ENCODE peak calls at places on chromosomes 12 and 14, in eight cellular contexts. F is ascending aorta, T is heart left ventricle, E is uterus, X is astrocyte, Q is RWPE2, M is brain microvascular endothelial cell, I is mammary epithelial cell. A is an unnamed sample.

GRCh38 chr12:54217309-54217661 is 28.5 kb upstream of the SMUG1 start:
- DNase-seq in I (no peak), X (no peak), F (no peak), E (no peak), T (no peak), Q (no peak), M (no peak), A (no peak)

GRCh38 chr14:81273521-81273920 is 52.8 kb upstream of the GTF2A1 start:
- DNase-seq in X (no peak), T (no peak), F (no peak), I (no peak), Q (no peak), E (no peak), M (no peak), A (no peak)

GRCh38 chr14:36690301-36691020 is 28.8 kb downstream of the PAX9 start:
- DNase-seq in F (no peak), M (no peak), X (no peak), E (no peak), Q (no peak), I (peak), T (no peak), A (peak)

GRCh38 chr14:45112886-45113772 is 21.2 kb downstream of the FKBP3 start:
- DNase-seq in T (no peak), F (no peak), X (no peak), M (peak), E (no peak), I (no peak), Q (no peak), A (no peak)

GRCh38 chr12:120259418-120260202 is 5.9 kb downstream of the PXN start:
- DNase-seq in Q (no peak), X (peak), M (no peak), F (no peak), I (no peak), T (peak), E (no peak), A (no peak)

GRCh38 chr14:98498019-98498885 is 773.7 kb downstream of the BCL11B start:
- DNase-seq in F (no peak), X (no peak), E (no peak), I (peak), T (no peak), Q (peak), M (no peak), A (peak)

GRCh38 chr12:3000548-3001275 is 41.5 kb downstream of the TEAD4 start:
- DNase-seq in I (no peak), M (no peak), F (no peak), T (no peak), Q (no peak), X (no peak), E (no peak), A (no peak)

GRCh38 chr14:103246089-103246488 is 87.9 kb upstream of the EIF5 start:
- DNase-seq in M (no peak), X (no peak), T (no peak), Q (no peak), I (no peak), E (no peak), F (no peak), A (no peak)

GRCh38 chr12:89935850-89936249 is 227.2 kb upstream of the ATP2B1 start:
- DNase-seq in M (no peak), T (no peak), F (no peak), I (no peak), E (no peak), X (no peak), Q (no peak), A (no peak)

GRCh38 chr14:90491221-90491867 is 94.5 kb downstream of the CALM1 start:
- DNase-seq in Q (peak), M (peak), F (peak), I (no peak), E (peak), X (peak), T (peak), A (no peak)

GRCh38 chr14:58104808-58105207 is 47.2 kb downstream of the ARMH4 start:
- DNase-seq in F (no peak), X (peak), T (no peak), E (no peak), Q (no peak), I (peak), M (peak), A (peak)

GRCh38 chr12:130989391-130989790 is 35.7 kb downstream of the ADGRD1 start:
- DNase-seq in M (no peak), T (no peak), E (no peak), I (no peak), X (no peak), Q (no peak), F (no peak), A (no peak)

GRCh38 chr12:94404854-94405253 is 54.8 kb downstream of the CEP83 start:
- DNase-seq in E (no peak), T (no peak), I (no peak), F (no peak), M (no peak), Q (no peak), X (no peak), A (no peak)

GRCh38 chr12:80353254-80353653 is 90.8 kb upstream of the PTPRQ start:
- DNase-seq in F (no peak), Q (no peak), I (peak), T (no peak), E (no peak), M (peak), X (peak), A (no peak)

GRCh38 chr12:42741771-42742510 is 152.4 kb upstream of the PRICKLE1 start:
- DNase-seq in I (peak), T (no peak), M (peak), F (no peak), X (peak), Q (no peak), E (no peak), A (no peak)

GRCh38 chr12:113325938-113326337 is 9.0 kb downstream of the SLC8B1 start:
- DNase-seq in M (no peak), E (peak), X (peak), F (no peak), T (peak), Q (no peak), I (no peak), A (no peak)

GRCh38 chr14:23513466-23514008 is 38.0 kb downstream of the ZFHX2 start:
- DNase-seq in X (no peak), M (no peak), F (no peak), I (no peak), T (no peak), E (no peak), Q (no peak), A (no peak)

GRCh38 chr12:100651694-100652093 is 78.2 kb downstream of the GAS2L3 start:
- DNase-seq in F (no peak), T (no peak), E (no peak), Q (no peak), M (no peak), I (no peak), X (no peak), A (no peak)

GRCh38 chr12:116954700-116955381 is 44.1 kb downstream of the FBXW8 start:
- DNase-seq in T (peak), F (no peak), E (no peak), X (no peak), I (no peak), M (no peak), Q (no peak), A (no peak)

GRCh38 chr12:111069886-111070285 is 149.5 kb upstream of the MYL2 start:
- DNase-seq in E (no peak), X (no peak), F (no peak), M (no peak), I (no peak), Q (no peak), T (no peak), A (no peak)

GRCh38 chr12:102439391-102440108 is 40.8 kb downstream of the IGF1 start:
- DNase-seq in F (no peak), T (no peak), Q (no peak), E (no peak), I (no peak), M (no peak), X (no peak), A (no peak)

GRCh38 chr14:32166029-32166428 is 35.8 kb upstream of the RNU6-7 start:
- DNase-seq in T (no peak), I (no peak), X (no peak), E (no peak), F (no peak), Q (no peak), M (no peak), A (no peak)

GRCh38 chr14:32657081-32657480 is 281.6 kb upstream of the NPAS3 start:
- DNase-seq in I (peak), E (no peak), F (peak), M (peak), Q (no peak), T (no peak), X (peak), A (peak)

GRCh38 chr14:20454359-20454644 is 310 bp downstream of the OSGEP start:
- DNase-seq in M (no peak), F (no peak), E (peak), T (no peak), Q (no peak), X (peak), I (no peak), A (peak)

GRCh38 chr14:92724516-92725340 is 23.7 kb downstream of the LGMN start:
- DNase-seq in F (no peak), E (no peak), X (no peak), M (no peak), Q (no peak), I (no peak), T (peak), A (no peak)

GRCh38 chr14:24852312-24853060 is 197.5 kb downstream of the STXBP6 start:
- DNase-seq in I (no peak), F (no peak), E (no peak), Q (no peak), M (no peak), T (no peak), X (no peak), A (no peak)

GRCh38 chr14:73744874-73745529 is 30.8 kb upstream of the PNMA1 start:
- DNase-seq in T (no peak), E (no peak), Q (peak), I (peak), F (no peak), M (no peak), X (no peak), A (peak)

GRCh38 chr12:129934977-129935376 is 31.2 kb upstream of the TMEM132D start:
- DNase-seq in X (no peak), T (no peak), M (no peak), I (no peak), F (peak), E (no peak), Q (no peak), A (no peak)

GRCh38 chr14:31287294-31287972 is 79.8 kb upstream of the HECTD1 start:
- DNase-seq in T (no peak), E (no peak), F (no peak), I (no peak), M (no peak), X (no peak), Q (no peak), A (no peak)

GRCh38 chr12:40078201-40078730 is 27.6 kb downstream of the SLC2A13 start:
- DNase-seq in T (no peak), I (peak), Q (no peak), M (no peak), F (no peak), E (no peak), X (no peak), A (no peak)

GRCh38 chr12:87509233-87509820 is 519.9 kb downstream of the C12orf50 start:
- DNase-seq in X (peak), I (peak), F (no peak), T (no peak), E (no peak), M (peak), Q (no peak), A (peak)

GRCh38 chr12:120257041-120257821 is 8.3 kb downstream of the PXN start:
- DNase-seq in T (peak), M (peak), I (peak), Q (peak), F (peak), E (peak), X (peak), A (peak)

GRCh38 chr12:77042834-77043233 is 22.5 kb downstream of the E2F7 start:
- DNase-seq in M (no peak), T (no peak), F (no peak), I (no peak), X (no peak), E (no peak), Q (no peak), A (no peak)

GRCh38 chr12:77045183-77045582 is 20.2 kb downstream of the E2F7 start:
- DNase-seq in X (no peak), Q (no peak), F (no peak), I (no peak), M (no peak), E (no peak), T (no peak), A (no peak)

GRCh38 chr12:77053259-77053658 is 12.1 kb downstream of the E2F7 start:
- DNase-seq in I (no peak), Q (no peak), E (no peak), X (no peak), F (no peak), T (no peak), M (no peak), A (no peak)

GRCh38 chr12:77049767-77050353 is 15.5 kb downstream of the E2F7 start:
- DNase-seq in X (peak), M (peak), Q (no peak), I (peak), E (no peak), F (no peak), T (no peak), A (peak)

DNA sequence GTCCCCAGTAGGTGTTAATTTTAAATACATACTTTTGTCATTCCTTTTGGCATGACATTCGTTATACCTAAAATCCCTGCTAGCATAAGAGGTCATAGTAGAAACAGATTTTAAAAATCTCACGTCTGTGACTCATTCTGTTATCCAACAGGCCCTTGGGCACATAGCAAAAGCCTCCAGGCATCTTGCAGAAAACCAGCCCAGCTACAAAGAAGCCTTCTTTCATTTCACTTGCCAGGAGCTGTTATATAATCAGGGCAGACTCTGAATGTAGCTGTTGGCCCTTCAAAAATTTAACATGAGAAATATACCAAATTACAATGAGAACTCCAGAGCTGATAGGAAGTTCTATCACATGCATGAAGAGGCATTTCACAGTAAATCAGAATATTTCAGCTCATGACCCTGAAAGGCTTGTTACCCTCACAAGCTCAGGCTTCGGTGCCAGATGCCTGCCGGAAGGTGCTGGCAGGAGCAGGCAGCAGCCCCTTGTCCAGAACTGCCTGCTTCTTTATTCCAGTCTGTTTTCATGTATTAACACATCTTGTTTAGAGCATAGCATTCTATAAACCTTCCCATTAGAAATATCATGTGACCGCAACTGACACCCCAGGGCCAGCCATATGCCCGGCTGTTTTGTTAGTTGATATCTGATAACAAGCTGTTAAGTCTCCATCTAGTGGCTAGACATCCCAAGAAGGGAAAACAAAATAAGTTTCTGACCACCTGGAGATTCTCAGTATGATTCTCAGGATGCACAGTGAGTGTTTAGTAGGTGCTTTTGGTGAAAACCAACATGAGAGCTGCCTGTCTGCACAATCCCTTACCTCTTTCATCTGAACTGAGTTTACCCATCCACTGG is 17.8 kb downstream of the E2F7 start:
- DNase-seq in E (no peak), M (no peak), F (no peak), Q (no peak), T (no peak), X (no peak), I (no peak), A (no peak)
- TF ChIP-seq CTCF in E (no peak), M (peak), F (no peak), Q (no peak), T (no peak), X (peak), I (no peak), A (no peak)

GRCh38 chr12:10612110-10612509 is 1.3 kb downstream of the MAGOHB start:
- DNase-seq in I (no peak), F (no peak), E (no peak), X (no peak), Q (no peak), T (no peak), M (no peak), A (no peak)
- H3K27ac ChIP-seq in I (peak), F (no peak), E (no peak), X (peak), Q (no peak), T (no peak), M (no peak), A (no peak)

GRCh38 chr12:92828565-92828964 is 100.5 kb downstream of the EEA1 start:
- DNase-seq in I (no peak), M (no peak), F (no peak), T (no peak), E (no peak), X (no peak), Q (no peak), A (no peak)

GRCh38 chr12:92829683-92830282 is 99.3 kb downstream of the EEA1 start:
- DNase-seq in T (no peak), M (no peak), E (no peak), X (no peak), I (no peak), Q (no peak), F (no peak), A (no peak)

GRCh38 chr12:92827836-92828431 is 101.2 kb downstream of the EEA1 start:
- DNase-seq in I (peak), E (no peak), M (peak), Q (no peak), T (no peak), F (no peak), X (peak), A (peak)
- TF ChIP-seq CTCF in I (peak), E (no peak), M (peak), Q (peak), T (peak), F (peak), X (peak), A (peak)

GRCh38 chr14:76759589-76759988 is 1.7 kb upstream of the VASH1 start:
- DNase-seq in I (no peak), F (no peak), X (no peak), E (no peak), M (no peak), T (no peak), Q (no peak), A (no peak)
- H3K27ac ChIP-seq in I (no peak), F (no peak), X (no peak), E (no peak), M (no peak), T (no peak), Q (no peak), A (no peak)

DNA sequence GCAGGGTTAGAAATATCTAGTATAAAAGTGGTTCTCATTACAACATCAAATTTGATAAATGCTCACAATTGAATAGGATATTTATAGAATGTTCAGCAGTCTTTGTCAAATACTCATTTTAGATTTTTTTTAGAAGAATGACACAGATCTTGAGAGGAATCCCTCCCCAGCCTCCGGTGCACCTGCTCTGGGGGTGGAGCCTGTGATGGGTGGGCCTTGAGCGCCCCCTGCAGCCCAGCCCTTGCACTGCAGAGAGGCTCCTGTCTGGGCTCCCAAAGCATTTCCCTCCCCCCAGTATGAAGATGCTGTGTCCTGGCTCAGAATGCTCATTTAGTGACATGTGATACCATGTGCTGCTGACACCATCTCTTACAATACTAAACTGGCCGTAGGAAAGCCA is 792.3 kb downstream of the TMEM121 start:
- DNase-seq in Q (no peak), M (no peak), F (no peak), E (no peak), T (no peak), I (no peak), X (no peak), A (no peak)
- TF ChIP-seq CTCF in Q (peak), M (no peak), F (no peak), E (no peak), T (no peak), I (no peak), X (no peak), A (no peak)

GRCh38 chr12:27592548-27592947 is 68.5 kb downstream of the PPFIBP1 start:
- DNase-seq in X (peak), T (peak), F (peak), M (peak), Q (peak), I (peak), E (peak), A (peak)

GRCh38 chr12:27593266-27593665 is 69.3 kb downstream of the PPFIBP1 start:
- DNase-seq in M (no peak), E (no peak), Q (peak), T (no peak), X (no peak), I (peak), F (no peak), A (peak)

GRCh38 chr12:27589419-27589818 is 65.4 kb downstream of the PPFIBP1 start:
- DNase-seq in T (no peak), Q (no peak), E (no peak), X (no peak), I (peak), F (no peak), M (no peak), A (peak)

GRCh38 chr12:27595231-27595642 is 71.2 kb downstream of the PPFIBP1 start:
- DNase-seq in T (peak), Q (no peak), E (peak), M (peak), X (peak), F (peak), I (no peak), A (no peak)
- H3K27ac ChIP-seq in T (no peak), Q (no peak), E (peak), M (peak), X (peak), F (peak), I (peak), A (peak)

DNA sequence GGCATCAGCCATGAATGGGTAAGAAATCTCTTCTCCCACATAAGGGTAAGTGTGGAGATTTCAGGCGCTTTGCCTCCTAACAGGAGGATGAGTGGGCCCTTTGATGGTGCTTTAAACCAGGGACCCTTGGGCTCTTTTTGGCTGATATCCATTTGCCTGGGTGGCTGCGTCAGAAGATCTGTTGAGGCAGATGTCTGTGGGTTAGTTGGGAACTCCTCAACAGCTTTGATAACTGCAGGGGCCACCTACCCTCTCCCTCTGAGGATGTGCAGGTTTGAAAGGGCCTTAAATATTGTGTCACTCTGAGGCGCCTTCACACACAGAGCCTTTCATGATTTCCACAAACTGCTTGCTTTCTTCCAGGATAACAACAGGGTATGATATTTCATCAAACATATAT is 210.7 kb downstream of the PPM1H start:
- DNase-seq in Q (no peak), E (no peak), T (no peak), F (no peak), X (no peak), M (no peak), I (no peak), A (no peak)
- TF ChIP-seq CTCF in Q (no peak), E (no peak), T (no peak), F (no peak), X (no peak), M (no peak), I (no peak), A (no peak)

DNA sequence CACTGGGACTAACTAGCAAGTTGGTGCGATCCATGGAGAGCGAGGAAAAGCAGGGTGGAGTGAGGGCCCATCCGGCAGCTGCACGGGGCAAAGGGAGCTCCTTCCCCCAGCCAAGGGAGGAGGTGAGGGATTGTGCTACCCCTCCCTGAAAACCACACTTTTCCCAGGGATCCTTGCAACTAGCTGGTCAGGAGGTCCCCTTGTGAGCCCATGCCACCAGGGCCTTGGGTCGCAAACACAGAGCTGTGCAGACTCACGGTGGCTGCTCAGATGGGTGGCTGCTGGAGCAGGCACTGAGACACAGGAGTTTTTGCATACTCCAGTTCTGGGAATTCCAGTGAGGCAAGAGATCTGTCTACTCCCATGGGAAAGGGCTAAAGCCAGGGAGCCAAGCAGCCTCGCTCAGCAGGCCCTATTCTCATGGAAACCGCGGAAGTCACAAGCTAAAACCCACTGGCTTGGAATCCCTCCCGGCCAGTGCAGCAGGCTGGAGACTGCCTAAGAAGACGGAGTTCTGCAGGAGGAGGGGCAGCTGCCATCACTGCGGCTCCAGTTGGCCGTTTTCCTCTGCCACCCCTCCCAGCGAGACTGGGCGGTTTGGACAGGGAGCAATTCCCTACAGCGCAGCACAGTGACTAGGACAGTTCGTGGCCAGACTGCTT is 10.9 kb upstream of the ZNF705A start:
- DNase-seq in E (peak), M (peak), T (peak), X (peak), Q (no peak), F (peak), I (peak), A (no peak)
- H3K27ac ChIP-seq in E (peak), M (no peak), T (no peak), X (peak), Q (no peak), F (peak), I (no peak), A (no peak)

A was measured in RWPE1.